ENCODE peak calls at places on chromosomes 5 and 9, in five cellular contexts. V is HTR-8/SVneo; Z is cardiac muscle cell; J is iPS DF 6.9; S is activated T-cell treated with anti-CD3 and anti-CD28 coated beads, Interleukin-2, amount 50 U/mL, for 48 hours. Y is an unnamed sample.

GRCh38 chr9:127122176-127123151 is at the start of gene ANGPTL2:
- DNase-seq in V (peak), Z (peak), J (peak), S (peak), Y (peak)

GRCh38 chr5:26889810-26890209 is 148.6 kb downstream of the CDH9 start:
- DNase-seq in V (no peak), Z (no peak), J (no peak), S (no peak), Y (no peak)

GRCh38 chr5:179294131-179294780 is 51.0 kb downstream of the ADAMTS2 start:
- DNase-seq in V (no peak), Z (no peak), J (no peak), S (no peak), Y (no peak)

GRCh38 chr9:104256710-104257091 is 162.6 kb downstream of the SMC2 start:
- DNase-seq in V (no peak), Z (no peak), J (no peak), S (no peak), Y (no peak)

GRCh38 chr9:34986541-34987047 is 3.0 kb upstream of the DNAJB5 start:
- DNase-seq in V (no peak), Z (peak), J (no peak), S (peak), Y (peak)

GRCh38 chr9:130888146-130888885 is 8.3 kb downstream of the QRFP start:
- DNase-seq in V (no peak), Z (no peak), J (no peak), S (no peak), Y (no peak)

GRCh38 chr5:169300468-169301385 is at the start of gene SLIT3:
- DNase-seq in V (peak), Z (peak), J (peak), S (no peak), Y (no peak)

GRCh38 chr9:137722481-137722880 is 103.7 kb downstream of the EHMT1 start:
- DNase-seq in V (no peak), Z (no peak), J (no peak), S (no peak), Y (no peak)

GRCh38 chr5:137516961-137517360 is 17.8 kb upstream of the SPOCK1 start:
- DNase-seq in V (no peak), Z (no peak), J (no peak), S (no peak), Y (no peak)

GRCh38 chr5:43036856-43037711 is 3.0 kb downstream of the ANXA2R start:
- DNase-seq in V (no peak), Z (peak), J (no peak), S (no peak), Y (peak)

GRCh38 chr5:79576606-79577289 is 35.5 kb upstream of the TENT2 start:
- DNase-seq in V (no peak), Z (peak), J (no peak), S (no peak), Y (no peak)

GRCh38 chr5:16957305-16958165 is 21.4 kb upstream of the MYO10 start:
- DNase-seq in V (peak), Z (peak), J (no peak), S (no peak), Y (peak)

GRCh38 chr9:124769451-124770358 is 1.4 kb downstream of the NR6A1 start:
- DNase-seq in V (no peak), Z (no peak), J (no peak), S (peak), Y (no peak)

GRCh38 chr9:2771661-2772060 is 54.4 kb downstream of the KCNV2 start:
- DNase-seq in V (no peak), Z (no peak), J (no peak), S (no peak), Y (no peak)

GRCh38 chr9:109182940-109183798 is 16.1 kb upstream of the FRRS1L start:
- DNase-seq in V (peak), Z (peak), J (no peak), S (peak), Y (peak)

GRCh38 chr5:32476891-32477290 is 32.4 kb upstream of the ZFR start:
- DNase-seq in V (no peak), Z (no peak), J (no peak), S (no peak), Y (no peak)

GRCh38 chr9:126342621-126343031 is 16.0 kb downstream of the MVB12B start:
- DNase-seq in V (no peak), Z (no peak), J (no peak), S (no peak), Y (no peak)

GRCh38 chr9:75624984-75625383 is 265.5 kb upstream of the PCSK5 start:
- DNase-seq in V (no peak), Z (no peak), J (no peak), S (no peak), Y (no peak)

GRCh38 chr9:129626944-129627297 is 958 bp downstream of the NTMT1 start:
- DNase-seq in V (no peak), Z (peak), J (no peak), S (peak), Y (no peak)

GRCh38 chr9:34254141-34254913 is 74.7 kb downstream of the KIF24 start:
- DNase-seq in V (no peak), Z (peak), J (no peak), S (no peak), Y (peak)

GRCh38 chr5:134141346-134142050 is 27.0 kb downstream of the TCF7 start:
- DNase-seq in V (no peak), Z (no peak), J (no peak), S (peak), Y (no peak)

GRCh38 chr5:343461-344401 is 22.2 kb downstream of the AHRR start:
- DNase-seq in V (no peak), Z (peak), J (no peak), S (peak), Y (peak)

GRCh38 chr9:86795861-86796497 is 151.3 kb downstream of the GAS1 start:
- DNase-seq in V (no peak), Z (peak), J (no peak), S (no peak), Y (no peak)

GRCh38 chr5:126809932-126810331 is 33.0 kb downstream of the LMNB1 start:
- DNase-seq in V (no peak), Z (no peak), J (no peak), S (no peak), Y (no peak)

GRCh38 chr5:74640450-74641013 is at the start of gene ENC1:
- DNase-seq in V (peak), Z (peak), J (peak), S (peak), Y (peak)

GRCh38 chr9:130172161-130172857 is at the start of gene NCS1:
- DNase-seq in V (peak), Z (peak), J (no peak), S (peak), Y (peak)

Y was measured in dermis microvascular lymphatic vessel endothelial cell.